ENCODE peak calls at places on chromosomes 7 and 10, in six cellular contexts. J is IMR-90, B is NB4, L is mucosa of descending colon, A is HFF-Myc, O is fibroblast of mammary gland. F is an unnamed sample.

GRCh38 chr10:5942471-5942870 is 34.9 kb downstream of the IL15RA start:
- DNase-seq in J (no peak), B (no peak), L (no peak), A (no peak), O (no peak), F (no peak)

GRCh38 chr7:20350518-20350951 is 19.8 kb downstream of the ITGB8 start:
- DNase-seq in J (no peak), B (no peak), L (no peak), A (no peak), O (no peak), F (peak; percentile 23)

GRCh38 chr7:140061607-140061930 is 1.2 kb downstream of the PARP12 start:
- DNase-seq in J (no peak), B (peak; percentile 38), L (no peak), A (no peak), O (no peak), F (no peak)

GRCh38 chr7:149716007-149716931 is 57.1 kb downstream of the ZNF467 start:
- DNase-seq in J (peak; percentile 23), B (no peak), L (no peak), A (no peak), O (no peak), F (peak; percentile 35)

GRCh38 chr10:72228318-72228751 is 12.3 kb upstream of the ASCC1 start:
- DNase-seq in J (no peak), B (no peak), L (no peak), A (no peak), O (no peak), F (no peak)

GRCh38 chr7:102953421-102953820 is 40.6 kb downstream of the LRRC17 start:
- DNase-seq in J (no peak), B (peak; percentile 60), L (no peak), A (no peak), O (no peak), F (no peak)

GRCh38 chr10:92110039-92110794 is 180.7 kb downstream of the CPEB3 start:
- DNase-seq in J (peak; percentile 73), B (peak; percentile 76), L (no peak), A (no peak), O (peak; percentile 52), F (peak; percentile 50)

GRCh38 chr7:45590679-45591057 is 16.5 kb downstream of the ADCY1 start:
- DNase-seq in J (no peak), B (no peak), L (no peak), A (no peak), O (no peak), F (no peak)

GRCh38 chr10:31830887-31831286 is 97.7 kb downstream of the ARHGAP12 start:
- DNase-seq in J (peak; percentile 71), B (no peak), L (no peak), A (no peak), O (peak; percentile 33), F (peak; percentile 68)

GRCh38 chr7:33841658-33842057 is 63.7 kb upstream of the BMPER start:
- DNase-seq in J (peak; percentile 25), B (no peak), L (no peak), A (no peak), O (peak; percentile 83), F (peak; percentile 42)

GRCh38 chr7:2645274-2645868 is 13.6 kb downstream of the TTYH3 start:
- DNase-seq in J (no peak), B (peak; percentile 97), L (no peak), A (no peak), O (no peak), F (peak; percentile 40)

GRCh38 chr10:119620241-119620753 is 23.5 kb upstream of the TIAL1 start:
- DNase-seq in J (peak; percentile 56), B (peak; percentile 64), L (no peak), A (no peak), O (peak; percentile 62), F (peak; percentile 62)

GRCh38 chr7:95473276-95473985 is 12.3 kb upstream of the ASB4 start:
- DNase-seq in J (no peak), B (no peak), L (no peak), A (no peak), O (no peak), F (no peak)

GRCh38 chr10:63005246-63005645 is 127.9 kb upstream of the NRBF2 start:
- DNase-seq in J (no peak), B (peak; percentile 19), L (no peak), A (no peak), O (peak; percentile 95), F (peak; percentile 84)

GRCh38 chr10:126243976-126244375 is 144.3 kb downstream of the ADAM12 start:
- DNase-seq in J (peak; percentile 95), B (no peak), L (no peak), A (no peak), O (peak; percentile 98), F (peak; percentile 99)

GRCh38 chr7:10973942-10974716 is 457 bp downstream of the PHF14 start:
- DNase-seq in J (peak; percentile 44), B (peak; percentile 64), L (peak; percentile 67), A (peak; percentile 6), O (peak; percentile 50), F (peak; percentile 36)

GRCh38 chr10:78846770-78847169 is 222.0 kb upstream of the ZMIZ1 start:
- DNase-seq in J (no peak), B (no peak), L (no peak), A (no peak), O (no peak), F (no peak)

DNA sequence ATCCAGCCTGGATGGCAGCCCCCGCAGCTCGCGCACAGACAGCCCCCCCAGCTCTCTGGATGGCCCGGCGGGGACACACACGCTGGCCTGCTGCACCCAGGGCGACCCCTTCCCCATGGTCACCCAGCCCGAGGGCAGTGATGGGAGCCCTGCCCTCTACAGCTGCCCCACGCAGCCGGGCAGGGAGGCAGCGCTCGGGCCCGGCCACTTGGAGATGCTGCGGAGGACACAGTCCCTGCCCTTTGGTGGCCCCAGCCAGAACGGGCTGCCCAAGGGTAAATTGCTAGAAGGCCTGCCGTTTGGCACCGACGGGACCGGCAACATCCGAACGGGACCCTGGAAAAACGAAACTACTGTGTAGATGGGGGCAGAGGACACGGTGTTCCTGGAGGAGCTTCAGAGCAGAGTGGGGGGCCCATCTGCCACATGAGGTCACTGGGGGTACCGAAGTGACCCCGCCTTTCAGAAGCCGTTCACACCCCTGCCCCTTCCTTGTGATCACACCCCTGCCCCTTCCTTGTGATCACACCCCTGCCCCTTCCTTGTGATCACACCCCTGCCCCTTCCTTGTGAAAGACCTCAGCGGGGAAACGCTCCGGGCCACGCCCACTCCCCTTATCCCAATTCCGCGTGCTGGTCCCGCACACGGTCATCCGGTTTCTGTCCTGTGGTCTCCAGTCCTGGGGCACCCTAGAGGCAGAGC is 30.7 kb upstream of the KNDC1 start:
- DNase-seq in J (no peak), B (no peak), L (no peak), A (no peak), O (no peak), F (no peak)
- TF ChIP-seq CTCF in J (no peak), B (no peak), L (no peak), A (no peak), O (no peak), F (no peak)

GRCh38 chr10:37855691-37856090 is 1.7 kb downstream of the ZNF248 start:
- DNase-seq in J (no peak), B (no peak), L (no peak), A (no peak), O (peak; percentile 23), F (no peak)
- H3K4me3 ChIP-seq in J (no peak overlapping the region), B (peak overlapping the region; percentile 21), L (no peak overlapping the region), A (peak overlapping the region; percentile 82), O (peak overlapping the region; percentile 5), F (peak overlapping the region; percentile 10)

GRCh38 chr10:47152861-47153349 is 147.1 kb upstream of the GDF10 start:
- DNase-seq in J (no peak), B (peak; percentile 75), L (no peak), A (no peak), O (peak; percentile 51), F (peak; percentile 16)
- TF ChIP-seq CTCF in J (peak; percentile 31), B (peak; percentile 40), L (no peak), A (no peak), O (peak; percentile 54), F (peak; percentile 45)

GRCh38 chr10:26449726-26450125 is 11.6 kb downstream of the APBB1IP start:
- DNase-seq in J (no peak), B (no peak), L (no peak), A (no peak), O (no peak), F (no peak)

GRCh38 chr10:26446258-26446657 is 8.1 kb downstream of the APBB1IP start:
- DNase-seq in J (no peak), B (no peak), L (no peak), A (no peak), O (no peak), F (no peak)

GRCh38 chr10:26448706-26449435 is 10.7 kb downstream of the APBB1IP start:
- DNase-seq in J (no peak), B (no peak), L (no peak), A (no peak), O (no peak), F (no peak)

GRCh38 chr10:26445411-26446031 is 7.4 kb downstream of the APBB1IP start:
- DNase-seq in J (no peak), B (no peak), L (no peak), A (no peak), O (peak; percentile 66), F (peak; percentile 39)

GRCh38 chr10:26448292-26448691 is 10.2 kb downstream of the APBB1IP start:
- DNase-seq in J (no peak), B (no peak), L (no peak), A (no peak), O (no peak), F (no peak)
- H3K4me3 ChIP-seq in J (no peak overlapping the region), B (no peak overlapping the region), L (no peak overlapping the region), A (no peak overlapping the region), O (no peak overlapping the region), F (no peak overlapping the region)

GRCh38 chr10:57675125-57675524 is 592.6 kb downstream of the IPMK start:
- DNase-seq in J (no peak), B (no peak), L (no peak), A (no peak), O (no peak), F (no peak)
- TF ChIP-seq CTCF in J (no peak), B (no peak), L (no peak), A (no peak), O (no peak), F (no peak)

F was measured in AG10803.